ENCODE peak calls at places on chromosomes 2 and 18, in five cellular contexts. O, S, D, F and Z are unnamed samples.

GRCh38 chr2:210086292-210086691 is 83.9 kb downstream of the RPE start:
- DNase-seq in F (no peak), S (no peak), O (peak; percentile 40), D (no peak), Z (no peak)

GRCh38 chr2:33395660-33396249 is 80.7 kb upstream of the RASGRP3 start:
- DNase-seq in F (peak; percentile 52), S (no peak), D (peak; percentile 33), O (peak; percentile 59), Z (no peak)

GRCh38 chr2:127615511-127616166 is 30.3 kb upstream of the GPR17 start:
- DNase-seq in S (no peak), O (no peak), D (peak; percentile 14), F (no peak), Z (no peak)

GRCh38 chr2:6425037-6425436 is 440.7 kb downstream of the CMPK2 start:
- DNase-seq in D (no peak), O (no peak), F (no peak), S (no peak), Z (no peak)

GRCh38 chr18:62814114-62814759 is 98.9 kb downstream of the PHLPP1 start:
- DNase-seq in S (no peak), F (no peak), O (no peak), D (no peak), Z (no peak)

GRCh38 chr2:172070936-172071335 is 14.4 kb upstream of the DLX1 start:
- DNase-seq in O (no peak), D (no peak), F (no peak), S (no peak), Z (no peak)

GRCh38 chr2:233063269-233063975 is 3.3 kb downstream of the INPP5D start:
- DNase-seq in O (no peak), F (no peak), D (peak; percentile 41), S (no peak), Z (peak; percentile 61)

GRCh38 chr2:10514743-10515142 is 66.6 kb upstream of the ODC1 start:
- DNase-seq in S (no peak), F (no peak), O (peak; percentile 92), D (no peak), Z (no peak)

GRCh38 chr2:74959106-74959751 is 786 bp downstream of the POLE4 start:
- DNase-seq in O (no peak), F (peak; percentile 17), S (no peak), D (no peak), Z (no peak)

GRCh38 chr2:31140151-31140550 is 1.9 kb upstream of the GALNT14 start:
- DNase-seq in S (no peak), O (no peak), F (no peak), D (no peak), Z (no peak)

GRCh38 chr2:31137211-31138036 is 816 bp downstream of the GALNT14 start:
- DNase-seq in O (no peak), F (no peak), D (no peak), S (no peak), Z (peak; percentile 28)

GRCh38 chr2:31136732-31137131 is 1.5 kb downstream of the GALNT14 start:
- DNase-seq in F (no peak), O (no peak), D (no peak), S (no peak), Z (no peak)

GRCh38 chr2:31136000-31136399 is 2.2 kb downstream of the GALNT14 start:
- DNase-seq in D (no peak), F (no peak), S (no peak), O (no peak), Z (no peak)

DNA sequence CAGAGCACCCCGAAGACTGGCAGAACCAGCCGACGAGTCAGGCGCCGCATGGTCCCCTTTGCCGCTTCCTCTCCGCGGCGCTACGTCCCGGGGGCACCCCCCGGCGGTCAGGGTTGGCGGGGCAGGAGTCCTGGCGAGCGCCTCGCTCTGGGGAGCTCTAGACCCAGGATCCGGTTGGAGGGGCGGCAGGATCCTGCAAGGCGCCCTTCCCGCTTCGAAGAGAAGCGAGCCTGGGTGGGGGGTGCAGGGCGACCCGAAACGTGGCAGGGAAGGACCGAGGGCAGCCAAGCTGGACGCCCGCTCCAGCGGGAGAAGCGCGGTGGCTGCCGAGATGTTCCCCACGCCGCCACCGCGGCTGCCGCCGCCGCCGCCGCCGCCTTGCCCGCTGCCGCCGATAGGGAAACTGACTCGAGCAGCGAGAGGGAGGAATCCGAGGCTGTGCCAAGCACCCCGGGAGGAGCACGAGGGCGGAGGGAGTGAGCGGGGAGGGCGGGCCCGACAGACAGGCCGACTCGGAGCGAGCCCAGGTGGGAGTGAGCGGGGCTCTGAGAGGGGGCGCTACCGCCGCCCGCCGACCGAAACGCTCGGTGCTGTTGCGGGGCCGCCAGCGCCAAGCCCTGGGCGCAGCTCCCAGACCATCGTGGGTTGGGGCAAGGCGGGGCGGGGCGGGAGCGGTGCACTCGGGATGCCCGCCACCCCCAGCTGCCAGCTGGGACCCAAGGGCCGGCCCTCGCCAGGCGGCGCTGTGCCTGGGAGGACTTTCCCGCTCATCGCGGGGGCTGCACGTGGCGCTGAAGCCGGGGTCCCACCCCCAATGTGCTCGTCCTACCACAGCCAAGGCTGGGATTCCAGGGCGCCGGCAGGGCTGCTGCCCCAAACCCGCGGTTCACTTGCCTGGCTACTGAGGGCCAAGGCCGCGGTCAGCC is at the start of gene GALNT14:
- DNase-seq in O (peak; percentile 7), F (no peak), S (no peak), D (peak; percentile 53), Z (peak; percentile 72)
- H3K27me3 ChIP-seq in O (peaks cover 68% of the 10 kb centered on the region), F (no peaks in the 10 kb centered on the region), S (no peaks in the 10 kb centered on the region), D (peaks cover 59% of the 10 kb centered on the region), Z (peaks cover 8% of the 10 kb centered on the region)

DNA sequence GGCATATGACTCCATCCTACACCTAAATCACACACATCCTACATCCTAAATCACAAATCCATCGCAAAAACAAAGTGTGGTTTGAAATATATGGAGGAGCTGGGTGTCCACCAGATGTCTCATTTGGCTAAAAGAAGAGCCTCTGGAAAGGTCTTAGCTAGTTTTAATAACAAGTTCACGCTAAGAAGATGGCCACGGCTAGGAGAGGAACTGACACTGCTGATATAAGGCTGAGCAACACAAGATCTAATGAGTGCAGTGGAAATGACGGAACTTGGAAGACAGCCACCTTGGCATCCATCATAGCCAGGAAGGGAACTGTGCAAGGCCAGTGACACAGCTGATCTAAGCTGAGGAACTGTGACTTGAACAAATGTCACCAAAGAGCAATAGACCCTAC is 60.0 kb upstream of the AGAP1 start:
- DNase-seq in F (peak; percentile 56), D (peak; percentile 57), S (peak; percentile 45), O (peak; percentile 15), Z (no peak)
- TF ChIP-seq CTCF in F (no peak), D (no peak), S (no peak), O (peak; percentile 17), Z (no peak)

GRCh38 chr2:200306719-200306968 is 151 bp downstream of the SPATS2L start:
- DNase-seq in S (no peak), O (no peak), F (no peak), D (no peak), Z (no peak)

GRCh38 chr2:200306969-200307811 is 697 bp downstream of the SPATS2L start:
- DNase-seq in S (no peak), D (peak; percentile 63), F (peak; percentile 45), O (no peak), Z (peak; percentile 68)

GRCh38 chr2:200308421-200309295 is 2.2 kb downstream of the SPATS2L start:
- DNase-seq in F (no peak), O (peak; percentile 63), D (no peak), S (no peak), Z (no peak)

GRCh38 chr2:200309296-200309846 is 2.9 kb downstream of the SPATS2L start:
- DNase-seq in S (no peak), D (no peak), F (no peak), O (no peak), Z (no peak)

DNA sequence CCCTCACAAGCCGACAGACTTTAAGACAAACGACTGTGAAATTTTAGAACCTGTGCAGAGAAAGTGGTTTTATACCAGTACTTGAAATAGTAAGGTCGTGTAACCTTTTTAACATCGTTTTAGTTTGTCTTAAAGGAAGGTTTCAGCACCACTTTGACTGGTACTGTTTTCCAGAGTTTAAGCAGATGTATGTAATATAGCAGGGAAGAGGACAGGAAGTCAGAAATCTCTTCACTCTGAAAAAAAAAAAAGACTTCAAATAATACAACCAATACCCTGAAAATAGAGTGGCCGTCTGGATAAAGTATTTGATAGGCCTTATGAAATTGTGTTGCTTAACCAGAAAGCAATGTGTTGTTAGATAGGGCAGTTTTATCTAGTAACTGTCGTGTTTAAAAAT is 1.5 kb downstream of the SPATS2L start:
- DNase-seq in S (no peak), O (peak; percentile 61), F (no peak), D (no peak), Z (no peak)
- H3K27me3 ChIP-seq in S (no peaks in the 10 kb centered on the region), O (no peaks in the 10 kb centered on the region), F (no peaks in the 10 kb centered on the region), D (no peaks in the 10 kb centered on the region), Z (no peaks in the 10 kb centered on the region)

DNA sequence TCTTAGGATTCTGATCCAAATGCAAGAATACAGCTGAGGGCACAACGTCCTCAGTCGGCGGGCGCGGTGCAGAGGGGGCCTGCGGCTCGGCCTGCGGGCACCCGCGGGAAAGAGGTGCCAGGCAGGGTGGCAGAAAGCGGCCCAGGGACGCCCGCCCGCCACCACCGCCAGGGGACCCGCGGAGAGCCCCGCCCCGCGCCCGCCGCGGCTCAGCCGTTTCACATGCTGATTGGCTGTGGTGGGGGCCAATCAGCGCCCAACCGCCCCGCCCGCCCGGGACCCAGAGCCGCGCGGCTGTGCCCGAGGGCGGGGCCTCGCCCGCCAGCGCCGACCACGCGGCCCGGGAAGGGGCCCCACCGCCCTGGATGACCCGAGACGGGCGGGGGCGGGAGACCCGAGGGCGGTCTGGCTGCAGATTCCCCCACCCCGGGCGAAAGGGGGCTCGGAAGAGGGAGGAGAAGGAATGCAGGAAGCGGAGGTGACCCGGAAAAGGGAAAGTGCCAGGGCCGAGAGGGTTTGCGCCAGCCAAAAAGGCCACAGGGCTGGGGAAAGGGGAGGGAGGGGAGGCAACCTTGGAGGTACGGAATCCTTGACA is 8.0 kb downstream of the IRS1 start:
- DNase-seq in F (peak; percentile 89), O (peak; percentile 75), S (peak; percentile 47), D (peak; percentile 92), Z (peak; percentile 89)
- TF ChIP-seq CTCF in F (peak; percentile 88), O (peak; percentile 21), S (peak; percentile 81), D (peak; percentile 5), Z (no peak)

GRCh38 chr2:60486067-60486466 is 67.4 kb downstream of the BCL11A start:
- DNase-seq in F (no peak), S (no peak), O (no peak), D (no peak), Z (no peak)
- H3K27me3 ChIP-seq in F (no peaks in the 10 kb centered on the region), S (no peaks in the 10 kb centered on the region), O (no peaks in the 10 kb centered on the region), D (no peaks in the 10 kb centered on the region), Z (no peaks in the 10 kb centered on the region)

DNA sequence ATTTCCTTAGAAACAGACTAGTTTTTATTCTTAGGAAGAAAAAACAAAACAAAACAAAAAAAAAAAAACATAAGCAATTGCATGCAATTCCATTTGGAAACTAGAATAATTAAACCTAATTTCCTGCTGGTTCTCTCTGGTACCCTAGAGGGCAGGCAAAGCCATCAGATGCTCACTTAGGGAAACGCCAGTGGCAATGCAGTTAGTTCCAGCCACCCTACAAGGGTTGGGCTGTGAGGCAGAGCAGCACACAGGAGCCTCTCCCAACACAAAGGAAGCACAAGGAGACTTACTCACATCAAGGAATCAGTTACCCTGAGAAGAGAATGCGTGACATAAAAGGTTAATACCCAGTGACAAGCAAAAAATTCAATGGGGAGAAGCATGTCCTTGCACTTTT is 28.8 kb downstream of the CCDC93 start:
- DNase-seq in D (no peak), F (no peak), O (no peak), S (no peak), Z (no peak)
- TF ChIP-seq CTCF in D (no peak), F (no peak), O (no peak), S (no peak), Z (no peak)